ENCODE peak calls at places on chromosomes 11 and 22, in five cellular contexts. One of them, this sample, is unnamed.

GRCh38 chr11:85539740-85540139 is 87.4 kb downstream of the DLG2 start:
- DNase-seq in IMR-90: no peak
- DNase-seq in H1: no peak
- DNase-seq in neuronal stem cell: no peak
- DNase-seq in H9: no peak
- DNase-seq in this sample: no peak

GRCh38 chr11:108193725-108194124 is 28.7 kb downstream of the NPAT start:
- DNase-seq in IMR-90: no peak
- DNase-seq in H1: no peak
- DNase-seq in neuronal stem cell: no peak
- DNase-seq in H9: no peak
- DNase-seq in this sample: no peak

GRCh38 chr11:74322667-74323066 is 11.2 kb upstream of the P4HA3 start:
- DNase-seq in IMR-90: peak
- DNase-seq in H1: no peak
- DNase-seq in neuronal stem cell: no peak
- DNase-seq in H9: no peak
- DNase-seq in this sample: no peak

GRCh38 chr11:123103326-123103980 is 41.5 kb upstream of the HSPA8 start:
- DNase-seq in IMR-90: peak
- DNase-seq in H1: no peak
- DNase-seq in neuronal stem cell: peak
- DNase-seq in H9: no peak
- DNase-seq in this sample: peak

GRCh38 chr11:75265851-75266531 is 25.4 kb downstream of the TPBGL start:
- DNase-seq in IMR-90: peak
- DNase-seq in H1: no peak
- DNase-seq in neuronal stem cell: no peak
- DNase-seq in H9: no peak
- DNase-seq in this sample: no peak

GRCh38 chr11:2709429-2709828 is 9.6 kb upstream of the KCNQ1OT1 start:
- DNase-seq in IMR-90: peak
- DNase-seq in H1: no peak
- DNase-seq in neuronal stem cell: no peak
- DNase-seq in H9: no peak
- DNase-seq in this sample: no peak

GRCh38 chr22:25923952-25924351 is 182.0 kb downstream of the MYO18B start:
- DNase-seq in IMR-90: no peak
- DNase-seq in H1: no peak
- DNase-seq in neuronal stem cell: no peak
- DNase-seq in H9: no peak
- DNase-seq in this sample: no peak

GRCh38 chr11:126090452-126090851 is 27.8 kb upstream of the CDON start:
- DNase-seq in IMR-90: no peak
- DNase-seq in H1: no peak
- DNase-seq in neuronal stem cell: no peak
- DNase-seq in H9: no peak
- DNase-seq in this sample: no peak

GRCh38 chr11:104105155-104105554 is 58.8 kb downstream of the PDGFD start:
- DNase-seq in IMR-90: peak
- DNase-seq in H1: no peak
- DNase-seq in neuronal stem cell: no peak
- DNase-seq in H9: no peak
- DNase-seq in this sample: no peak

GRCh38 chr11:16280256-16280682 is 76.1 kb downstream of the SOX6 start:
- DNase-seq in IMR-90: no peak
- DNase-seq in H1: no peak
- DNase-seq in neuronal stem cell: no peak
- DNase-seq in H9: no peak
- DNase-seq in this sample: no peak

DNA sequence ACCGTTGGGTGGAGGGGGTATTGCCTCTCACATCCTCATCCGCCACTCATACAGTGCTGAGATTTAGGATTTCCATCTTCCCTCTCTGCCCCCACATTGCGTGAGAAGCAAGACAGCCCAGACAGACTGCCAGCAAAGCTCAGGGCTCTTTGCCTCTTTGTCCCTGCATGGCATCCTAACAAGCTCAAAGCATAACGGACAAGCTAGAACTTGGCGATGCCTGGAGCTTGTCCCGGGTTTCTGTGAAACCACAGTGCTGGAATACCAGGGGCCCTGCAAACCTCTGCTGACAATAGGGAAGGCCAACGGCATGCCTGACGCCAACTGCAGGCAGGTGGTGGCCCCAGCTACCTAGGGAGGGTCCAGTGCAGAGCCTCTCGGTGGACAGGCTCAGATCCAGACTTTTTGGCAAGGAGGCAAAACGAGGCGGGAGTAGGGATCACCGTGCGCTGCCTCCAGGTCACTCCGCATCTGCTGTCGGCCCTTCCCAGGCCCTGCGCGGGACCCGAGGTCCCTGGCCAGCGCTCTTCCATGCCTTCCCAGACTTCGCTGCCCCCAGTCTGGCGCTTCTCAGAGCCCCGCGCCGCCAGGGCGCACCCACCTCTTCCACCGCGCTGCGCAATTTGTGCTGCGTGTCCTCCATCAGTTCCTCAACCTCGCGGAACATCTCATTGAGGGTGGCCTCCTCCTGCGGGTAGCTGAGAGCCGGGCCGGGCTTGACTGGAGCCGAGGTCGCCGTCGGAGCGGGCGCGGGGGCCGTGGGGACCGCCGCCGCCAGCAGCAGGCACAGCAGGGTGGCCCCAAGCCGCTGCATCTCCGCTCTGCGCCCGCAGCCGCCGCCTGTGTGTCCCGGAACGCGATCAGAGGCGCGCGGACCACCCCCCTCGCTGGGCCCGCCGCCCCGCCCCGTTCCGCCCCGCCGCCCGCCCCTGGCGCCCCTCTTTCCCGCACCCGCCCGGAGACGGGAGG is at the start of gene DKK3:
- DNase-seq in IMR-90: peak
- DNase-seq in H1: no peak
- DNase-seq in neuronal stem cell: peak
- DNase-seq in H9: peak
- DNase-seq in this sample: no peak
- H4K91ac ChIP-seq in IMR-90: peak
- H4K91ac ChIP-seq in H1: no peak
- H4K91ac ChIP-seq in neuronal stem cell: no peak
- H4K91ac ChIP-seq in H9: no peak
- H4K91ac ChIP-seq in this sample: peak

GRCh38 chr22:29224121-29224858 is 18.6 kb downstream of the EMID1 start:
- DNase-seq in IMR-90: no peak
- DNase-seq in H1: no peak
- DNase-seq in neuronal stem cell: no peak
- DNase-seq in H9: no peak
- DNase-seq in this sample: no peak
- H4K91ac ChIP-seq in IMR-90: no peak
- H4K91ac ChIP-seq in H1: no peak
- H4K91ac ChIP-seq in neuronal stem cell: no peak
- H4K91ac ChIP-seq in H9: no peak
- H4K91ac ChIP-seq in this sample: no peak

GRCh38 chr22:42912049-42912448 is 55.0 kb upstream of the ARFGAP3 start:
- DNase-seq in IMR-90: no peak
- DNase-seq in H1: no peak
- DNase-seq in neuronal stem cell: no peak
- DNase-seq in H9: no peak
- DNase-seq in this sample: no peak

GRCh38 chr22:42918500-42918899 is 61.4 kb upstream of the ARFGAP3 start:
- DNase-seq in IMR-90: no peak
- DNase-seq in H1: no peak
- DNase-seq in neuronal stem cell: no peak
- DNase-seq in H9: no peak
- DNase-seq in this sample: no peak

GRCh38 chr22:42913874-42914510 is 56.9 kb upstream of the ARFGAP3 start:
- DNase-seq in IMR-90: no peak
- DNase-seq in H1: no peak
- DNase-seq in neuronal stem cell: no peak
- DNase-seq in H9: no peak
- DNase-seq in this sample: no peak

GRCh38 chr22:42915980-42916765 is 59.1 kb upstream of the ARFGAP3 start:
- DNase-seq in IMR-90: no peak
- DNase-seq in H1: no peak
- DNase-seq in neuronal stem cell: no peak
- DNase-seq in H9: peak
- DNase-seq in this sample: no peak

GRCh38 chr22:42914511-42915076 is 57.5 kb upstream of the ARFGAP3 start:
- DNase-seq in IMR-90: no peak
- DNase-seq in H1: no peak
- DNase-seq in neuronal stem cell: no peak
- DNase-seq in H9: no peak
- DNase-seq in this sample: no peak
- H4K91ac ChIP-seq in IMR-90: no peak
- H4K91ac ChIP-seq in H1: no peak
- H4K91ac ChIP-seq in neuronal stem cell: no peak
- H4K91ac ChIP-seq in H9: no peak
- H4K91ac ChIP-seq in this sample: no peak

GRCh38 chr11:65260756-65261590 is 789 bp upstream of the POLA2 start:
- DNase-seq in IMR-90: no peak
- DNase-seq in H1: no peak
- DNase-seq in neuronal stem cell: no peak
- DNase-seq in H9: no peak
- DNase-seq in this sample: no peak
- H4K91ac ChIP-seq in IMR-90: peak
- H4K91ac ChIP-seq in H1: peak
- H4K91ac ChIP-seq in neuronal stem cell: no peak
- H4K91ac ChIP-seq in H9: no peak
- H4K91ac ChIP-seq in this sample: peak

DNA sequence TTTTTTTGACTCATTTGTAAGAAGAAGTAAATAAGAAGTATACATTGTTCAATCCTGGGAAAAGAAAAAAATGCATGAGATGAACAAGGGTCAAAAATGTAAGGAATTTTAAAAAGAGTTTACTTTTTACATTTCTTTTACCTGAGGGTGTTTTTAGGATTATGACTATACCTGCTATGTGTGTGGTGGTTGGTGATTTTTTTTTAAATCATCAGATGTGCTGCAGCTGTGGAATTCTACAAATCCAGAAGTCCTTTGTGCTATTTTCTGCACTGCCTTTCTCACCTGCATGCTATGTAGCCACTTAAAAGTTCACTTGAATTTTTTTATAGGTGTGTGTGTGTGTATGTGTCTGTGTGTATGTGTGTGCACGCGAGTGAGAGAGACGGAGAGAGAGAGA is 185.3 kb downstream of the FAT3 start:
- DNase-seq in IMR-90: no peak
- DNase-seq in H1: no peak
- DNase-seq in neuronal stem cell: no peak
- DNase-seq in H9: no peak
- DNase-seq in this sample: no peak
- H4K91ac ChIP-seq in IMR-90: no peak
- H4K91ac ChIP-seq in H1: no peak
- H4K91ac ChIP-seq in neuronal stem cell: no peak
- H4K91ac ChIP-seq in H9: no peak
- H4K91ac ChIP-seq in this sample: no peak

DNA sequence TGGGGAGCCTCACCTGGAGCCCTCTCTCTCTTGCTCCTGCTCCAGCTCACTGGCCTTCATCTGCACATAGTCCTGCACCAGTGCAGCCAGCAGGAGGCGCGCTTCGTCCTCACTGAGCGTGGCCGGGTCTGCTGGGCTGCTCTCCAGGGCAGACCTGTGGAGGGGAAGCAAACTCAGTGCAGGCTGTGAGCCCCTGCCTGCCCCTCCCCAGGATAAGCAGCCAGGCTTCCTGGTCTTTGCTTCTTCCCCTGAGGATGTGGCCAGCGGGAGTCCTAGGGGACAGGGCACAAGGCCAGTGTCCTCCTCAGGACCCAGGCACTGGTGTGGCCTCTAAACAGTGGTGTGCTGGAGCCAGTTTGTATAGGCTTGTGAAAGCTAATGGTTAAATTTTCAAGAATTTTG is 2.2 kb downstream of the CALCA start:
- DNase-seq in IMR-90: peak
- DNase-seq in H1: peak
- DNase-seq in neuronal stem cell: peak
- DNase-seq in H9: peak
- DNase-seq in this sample: peak
- H4K91ac ChIP-seq in IMR-90: no peak
- H4K91ac ChIP-seq in H1: no peak
- H4K91ac ChIP-seq in neuronal stem cell: no peak
- H4K91ac ChIP-seq in H9: no peak
- H4K91ac ChIP-seq in this sample: no peak

GRCh38 chr11:11984563-11984962 is 23.9 kb downstream of the DKK3 start:
- DNase-seq in IMR-90: no peak
- DNase-seq in H1: no peak
- DNase-seq in neuronal stem cell: no peak
- DNase-seq in H9: peak
- DNase-seq in this sample: no peak

GRCh38 chr11:11982461-11982860 is 26.0 kb downstream of the DKK3 start:
- DNase-seq in IMR-90: no peak
- DNase-seq in H1: no peak
- DNase-seq in neuronal stem cell: no peak
- DNase-seq in H9: no peak
- DNase-seq in this sample: no peak

GRCh38 chr11:11981840-11982239 is 26.6 kb downstream of the DKK3 start:
- DNase-seq in IMR-90: no peak
- DNase-seq in H1: no peak
- DNase-seq in neuronal stem cell: no peak
- DNase-seq in H9: no peak
- DNase-seq in this sample: no peak

GRCh38 chr11:11982975-11983374 is 25.5 kb downstream of the DKK3 start:
- DNase-seq in IMR-90: peak
- DNase-seq in H1: no peak
- DNase-seq in neuronal stem cell: no peak
- DNase-seq in H9: no peak
- DNase-seq in this sample: no peak

GRCh38 chr11:11983427-11983826 is 25.0 kb downstream of the DKK3 start:
- DNase-seq in IMR-90: no peak
- DNase-seq in H1: no peak
- DNase-seq in neuronal stem cell: no peak
- DNase-seq in H9: peak
- DNase-seq in this sample: no peak
- H4K91ac ChIP-seq in IMR-90: peak
- H4K91ac ChIP-seq in H1: no peak
- H4K91ac ChIP-seq in neuronal stem cell: no peak
- H4K91ac ChIP-seq in H9: no peak
- H4K91ac ChIP-seq in this sample: no peak

DNA sequence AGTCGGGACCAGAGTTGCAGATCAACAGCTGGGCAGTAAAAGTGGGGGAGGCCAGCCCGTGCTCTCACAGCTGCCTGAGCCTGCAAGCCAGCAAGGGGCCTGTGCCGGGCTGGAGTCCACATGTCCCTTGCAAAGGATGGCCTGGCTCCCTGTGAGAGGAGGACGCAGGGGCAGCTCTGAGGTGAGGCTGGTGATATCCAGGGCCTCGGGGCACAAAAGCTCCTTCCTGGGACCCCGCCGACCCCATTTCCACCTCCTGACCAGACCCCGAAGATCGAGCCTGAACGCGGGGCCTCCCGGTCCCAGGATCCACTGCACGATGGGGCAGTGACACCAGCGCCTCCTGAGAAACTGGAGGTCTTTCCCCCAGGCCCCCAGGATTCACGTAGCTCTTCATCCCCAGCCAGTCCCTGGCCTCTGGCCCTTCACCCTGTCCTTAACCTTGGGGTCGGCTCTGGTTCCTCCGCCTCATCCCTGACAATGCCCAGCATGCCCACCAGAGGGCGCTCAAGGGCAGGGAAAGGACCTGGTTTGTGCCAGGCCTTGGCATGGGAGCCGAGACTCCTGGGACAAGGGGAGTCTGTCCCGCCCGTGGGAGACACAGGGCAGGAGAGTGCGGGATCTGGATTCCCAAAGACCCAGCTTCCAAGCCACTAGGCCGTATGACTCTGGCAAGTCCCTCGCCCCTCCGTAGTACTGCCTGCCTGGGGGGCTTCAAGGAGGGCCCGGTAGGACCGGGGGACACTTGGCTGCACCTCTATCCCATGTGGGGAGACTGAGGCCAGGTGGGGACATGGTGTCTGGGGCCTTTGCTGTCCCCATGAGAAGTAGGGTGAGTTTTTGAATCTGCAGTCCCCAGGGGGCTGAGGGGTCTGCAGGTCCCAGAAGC is 17.8 kb upstream of the WNT7B start:
- DNase-seq in IMR-90: peak
- DNase-seq in H1: no peak
- DNase-seq in neuronal stem cell: peak
- DNase-seq in H9: peak
- DNase-seq in this sample: peak
- H4K91ac ChIP-seq in IMR-90: peak
- H4K91ac ChIP-seq in H1: no peak
- H4K91ac ChIP-seq in neuronal stem cell: no peak
- H4K91ac ChIP-seq in H9: no peak
- H4K91ac ChIP-seq in this sample: no peak